ENCODE peak calls at places on chromosome 7, in four cellular contexts. E is heart left ventricle, F is sigmoid colon, Q is cardiac muscle cell. Z is an unnamed sample.

GRCh38 chr7:1242601-1243289 is 10.1 kb downstream of the UNCX start:
- DNase-seq in Q (no peak), F (no peak), E (no peak), Z (no peak)

GRCh38 chr7:4712371-4713182 is 30.5 kb downstream of the FOXK1 start:
- DNase-seq in E (no peak), F (no peak), Q (no peak), Z (no peak)

GRCh38 chr7:102978280-102978679 is 65.5 kb downstream of the LRRC17 start:
- DNase-seq in F (no peak), Q (peak; percentile 90), E (no peak), Z (peak; percentile 34)

GRCh38 chr7:70044064-70044463 is 445.8 kb downstream of the AUTS2 start:
- DNase-seq in F (no peak), E (no peak), Q (no peak), Z (no peak)

GRCh38 chr7:131529179-131529578 is 27.2 kb downstream of the PODXL start:
- DNase-seq in Q (no peak), E (no peak), F (peak; percentile 36), Z (no peak)

GRCh38 chr7:121275204-121275603 is 53.6 kb upstream of the WNT16 start:
- DNase-seq in Q (no peak), E (no peak), F (no peak), Z (no peak)

GRCh38 chr7:33459340-33459751 is 330.0 kb downstream of the BBS9 start:
- DNase-seq in F (no peak), Q (peak; percentile 80), E (no peak), Z (peak; percentile 3)

GRCh38 chr7:139777948-139778841 is at the start of gene HIPK2:
- DNase-seq in F (peak; percentile 86), Q (peak; percentile 80), E (peak; percentile 83), Z (peak; percentile 64)

GRCh38 chr7:135905858-135906257 is 71.3 kb downstream of the MTPN start:
- DNase-seq in Q (no peak), E (no peak), F (no peak), Z (no peak)
- H3K27ac ChIP-seq in Q (no peak overlapping the region), E (no peak overlapping the region), F (no peak overlapping the region), Z (no peak overlapping the region)

GRCh38 chr7:146656988-146657387 is 540.4 kb downstream of the CNTNAP2 start:
- DNase-seq in F (no peak), Q (no peak), E (no peak), Z (no peak)
- TF ChIP-seq CTCF in F (no peak), Q (no peak), E (no peak), Z (no peak)

GRCh38 chr7:7180725-7181428 is 1.5 kb upstream of the C1GALT1 start:
- DNase-seq in F (no peak), E (no peak), Q (no peak), Z (no peak)
- H3K27ac ChIP-seq in F (peak overlapping the region; percentile 95), E (peak overlapping the region; percentile 90), Q (peak overlapping the region; percentile 83), Z (no peak overlapping the region)

DNA sequence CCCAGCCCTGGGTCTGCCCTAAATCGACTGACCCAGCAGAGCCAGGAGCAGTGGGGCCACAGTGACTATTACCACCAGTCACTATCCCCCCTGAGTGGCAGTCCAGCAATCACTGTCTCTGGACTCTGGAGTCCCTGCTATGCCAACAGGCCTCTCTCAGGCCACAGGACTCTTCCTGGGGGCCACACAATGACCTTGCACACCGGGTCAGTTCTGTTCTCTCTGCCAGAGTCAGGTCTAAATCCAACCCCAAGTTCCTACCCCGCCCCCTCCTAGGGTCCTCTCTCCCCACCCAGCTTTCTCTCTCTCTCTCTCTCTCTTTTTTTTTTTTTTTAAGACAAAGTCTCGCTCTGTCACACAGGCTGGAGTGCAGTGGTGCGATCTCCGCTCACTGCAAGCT is 21.6 kb downstream of the GRID2IP start:
- DNase-seq in Q (no peak), E (no peak), F (no peak), Z (no peak)
- TF ChIP-seq CTCF in Q (no peak), E (no peak), F (no peak), Z (no peak)

GRCh38 chr7:134444961-134445315 is 14.0 kb downstream of the AKR1B1 start:
- DNase-seq in Q (no peak), E (no peak), F (no peak), Z (no peak)
- H3K27ac ChIP-seq in Q (no peak overlapping the region), E (no peak overlapping the region), F (no peak overlapping the region), Z (peak overlapping the region; percentile 60)

DNA sequence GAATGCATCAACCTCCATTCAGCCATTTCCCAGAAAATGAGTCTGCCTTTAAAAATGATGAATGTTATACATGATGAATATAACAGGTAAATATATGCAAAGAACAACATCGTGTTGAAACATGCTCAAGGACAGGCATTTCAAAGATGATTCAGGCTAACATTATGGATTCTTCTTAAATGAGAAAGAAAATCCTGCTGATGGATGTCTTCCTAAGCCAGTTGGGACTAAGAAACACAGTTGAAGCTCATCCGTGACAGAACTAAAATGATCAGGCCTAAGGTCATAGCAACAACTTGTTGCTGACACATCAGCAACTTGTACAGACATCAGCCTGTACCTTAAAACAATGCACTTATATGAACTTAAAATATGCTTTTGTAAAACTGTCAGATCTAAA is 267.9 kb downstream of the MAGI2 start:
- DNase-seq in F (no peak), Q (no peak), E (no peak), Z (peak; percentile 61)
- TF ChIP-seq CTCF in F (no peak), Q (no peak), E (no peak), Z (no peak)

DNA sequence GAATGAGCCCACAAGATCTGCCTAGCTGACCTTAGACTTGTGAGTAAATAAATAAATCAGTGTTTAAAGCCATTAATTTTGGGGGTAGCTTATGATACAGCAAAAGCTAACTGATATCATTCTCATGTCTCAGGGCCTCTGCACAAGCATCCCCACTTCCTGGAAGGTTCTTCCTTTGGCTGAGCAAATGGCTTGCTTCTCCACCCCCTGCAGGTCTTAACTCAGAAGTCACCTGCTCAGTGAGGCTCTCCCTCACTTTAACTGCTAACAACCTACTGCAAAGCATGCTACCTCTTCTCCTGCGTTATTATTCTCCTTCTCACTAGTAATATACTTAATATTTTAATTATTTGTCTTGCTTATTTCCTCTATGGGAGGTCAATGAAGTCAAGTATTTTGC is 167.3 kb downstream of the TPK1 start:
- DNase-seq in E (no peak), Q (no peak), F (no peak), Z (no peak)
- H3K27ac ChIP-seq in E (no peak overlapping the region), Q (no peak overlapping the region), F (no peak overlapping the region), Z (no peak overlapping the region)

GRCh38 chr7:114100810-114101209 is 182.0 kb upstream of the PPP1R3A start:
- DNase-seq in F (no peak), Q (no peak), E (no peak), Z (no peak)

GRCh38 chr7:114099337-114099736 is 180.5 kb upstream of the PPP1R3A start:
- DNase-seq in F (no peak), Q (no peak), E (no peak), Z (no peak)

GRCh38 chr7:114095885-114096284 is 177.1 kb upstream of the PPP1R3A start:
- DNase-seq in F (no peak), Q (no peak), E (no peak), Z (no peak)
- TF ChIP-seq CTCF in F (no peak), Q (no peak), E (no peak), Z (no peak)

DNA sequence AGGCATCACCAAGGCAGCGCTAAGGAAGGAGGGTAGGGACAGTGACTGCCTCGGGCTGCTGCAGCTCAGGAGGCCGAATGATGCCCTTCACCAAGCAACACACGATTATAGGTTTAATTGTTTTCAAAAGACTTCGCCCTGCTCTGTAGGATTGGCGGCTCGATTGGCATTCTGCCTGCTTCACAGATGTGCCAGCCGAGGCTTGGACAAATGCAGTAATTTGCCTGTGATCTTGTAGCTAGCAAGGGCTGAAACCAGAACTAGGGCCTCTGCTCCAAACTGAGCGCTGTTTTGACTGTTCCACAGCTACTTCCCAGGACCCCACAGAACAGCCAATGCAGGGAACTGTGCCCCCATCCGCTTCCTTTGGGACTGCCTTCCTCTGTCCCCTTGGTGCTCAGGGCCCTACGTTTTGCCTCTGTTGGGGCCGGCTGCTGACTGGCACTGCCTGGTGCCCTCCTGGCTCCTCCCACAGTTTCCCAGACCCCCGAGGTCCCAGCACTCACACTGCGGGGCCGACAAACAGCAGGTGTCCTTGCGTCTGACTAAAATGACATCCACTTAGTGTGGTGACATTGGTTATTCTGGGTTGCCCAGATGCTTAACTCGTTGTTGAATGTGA is 62.6 kb upstream of the EN2 start:
- DNase-seq in F (no peak), E (no peak), Q (no peak), Z (no peak)
- H3K27ac ChIP-seq in F (no peak overlapping the region), E (no peak overlapping the region), Q (no peak overlapping the region), Z (no peak overlapping the region)

GRCh38 chr7:41060796-41061195 is 642.1 kb downstream of the INHBA start:
- DNase-seq in F (no peak), Q (no peak), E (no peak), Z (no peak)
- TF ChIP-seq CTCF in F (no peak), Q (no peak), E (no peak), Z (no peak)

Z was measured in RWPE1.